ENCODE peak calls at places on chromosomes 2 and 18, in seven cellular contexts. C is WERI-Rb-1, B is BJ, Q is GM23338, Z is GM12865, S is SK-N-SH, I is pancreas. W is an unnamed sample.

GRCh38 chr2:44746367-44746766 is 195.1 kb upstream of the SIX3 start:
- DNase-seq in C (no peak), Q (no peak), I (no peak), S (no peak), B (no peak), Z (no peak), W (no peak)

GRCh38 chr2:27408601-27409320 is 630 bp downstream of the PPM1G start:
- DNase-seq in Z (peak), B (no peak), S (no peak), I (no peak), Q (peak), C (no peak), W (no peak)

GRCh38 chr2:106107509-106108131 is 86.5 kb downstream of the UXS1 start:
- DNase-seq in Q (no peak), I (no peak), C (no peak), Z (peak), B (no peak), S (no peak), W (no peak)

GRCh38 chr2:39504790-39505335 is 67.8 kb upstream of the MAP4K3 start:
- DNase-seq in S (no peak), B (peak), Q (no peak), I (no peak), Z (no peak), C (no peak), W (no peak)

GRCh38 chr2:211049321-211050018 is 493.1 kb downstream of the CPS1 start:
- DNase-seq in Q (no peak), B (no peak), Z (no peak), I (no peak), C (no peak), S (no peak), W (no peak)

GRCh38 chr2:233544079-233544690 is 22.4 kb downstream of the USP40 start:
- DNase-seq in Z (no peak), S (no peak), B (no peak), C (no peak), Q (peak), I (no peak), W (no peak)

GRCh38 chr18:58501033-58501432 is 127.9 kb downstream of the ALPK2 start:
- DNase-seq in Q (no peak), Z (peak), S (no peak), B (no peak), C (no peak), I (no peak), W (no peak)

GRCh38 chr2:189260361-189260761 is 80.8 kb upstream of the COL5A2 start:
- DNase-seq in B (no peak), Q (peak), C (no peak), S (no peak), I (no peak), Z (peak), W (peak)

GRCh38 chr2:175880-176800 is 87.7 kb downstream of the SH3YL1 start:
- DNase-seq in Q (no peak), Z (no peak), C (no peak), S (no peak), B (peak), I (no peak), W (peak)

GRCh38 chr2:142020368-142020767 is 110.4 kb downstream of the LRP1B start:
- DNase-seq in S (no peak), I (no peak), C (no peak), B (no peak), Z (no peak), Q (no peak), W (no peak)

GRCh38 chr2:21382980-21383520 is 259.3 kb downstream of the TDRD15 start:
- DNase-seq in Z (no peak), Q (no peak), S (no peak), I (no peak), C (no peak), B (no peak), W (no peak)

GRCh38 chr18:48923746-48924580 is 26.8 kb downstream of the SMAD7 start:
- DNase-seq in B (no peak), S (no peak), Q (no peak), C (no peak), I (no peak), Z (peak), W (no peak)

GRCh38 chr2:25594991-25595390 is 78.4 kb downstream of the DTNB start:
- DNase-seq in C (no peak), Z (no peak), Q (no peak), I (no peak), S (no peak), B (no peak), W (no peak)

GRCh38 chr18:6785001-6785400 is 55.5 kb downstream of the ARHGAP28 start:
- DNase-seq in B (peak), C (no peak), S (no peak), Z (no peak), I (no peak), Q (no peak), W (no peak)

GRCh38 chr2:72143441-72144356 is 4.0 kb downstream of the CYP26B1 start:
- DNase-seq in Q (peak), B (no peak), C (peak), S (peak), I (peak), Z (no peak), W (no peak)

GRCh38 chr2:20421988-20422678 is 24.7 kb upstream of the RHOB start:
- DNase-seq in I (peak), B (peak), S (no peak), C (peak), Z (no peak), Q (no peak), W (peak)

GRCh38 chr2:238009563-238009962 is 42.7 kb downstream of the UBE2F start:
- DNase-seq in Q (no peak), C (no peak), B (no peak), S (no peak), Z (no peak), I (no peak), W (no peak)

GRCh38 chr2:103667335-103667884 is 905.6 kb downstream of the TMEM182 start:
- DNase-seq in Q (no peak), I (no peak), C (no peak), S (no peak), Z (no peak), B (no peak), W (no peak)

GRCh38 chr2:166375736-166376487 is at the start of gene SCN9A:
- DNase-seq in C (peak), Q (peak), B (no peak), S (peak), Z (peak), I (peak), W (no peak)

DNA sequence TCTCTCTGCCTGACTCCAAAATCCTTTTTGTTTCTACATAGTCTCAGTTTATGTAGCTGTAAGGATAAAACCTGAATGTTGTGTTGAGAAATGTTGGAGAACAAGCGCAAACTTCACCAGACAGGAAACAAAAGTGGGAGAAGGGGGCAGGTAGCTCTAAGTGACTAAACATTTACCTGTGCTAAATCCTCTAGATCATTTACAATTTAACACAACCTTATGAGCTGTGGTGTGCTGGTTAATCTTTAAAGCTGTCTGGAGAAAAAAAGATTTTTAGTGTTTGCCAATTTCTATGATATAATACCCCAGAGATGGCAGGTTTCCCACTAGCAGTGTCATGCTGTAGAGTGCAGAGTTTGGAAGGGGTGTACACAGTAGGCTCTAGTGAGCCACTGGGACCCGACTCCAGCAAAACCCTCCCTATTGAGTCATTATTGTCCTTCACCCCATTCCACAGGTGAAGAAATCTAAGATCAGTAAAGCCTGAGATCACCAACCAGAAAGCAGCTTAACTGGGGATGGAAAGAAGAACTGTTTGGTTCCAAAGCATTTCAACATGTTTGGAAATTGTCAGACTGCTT is 992.0 kb downstream of the DCDC2C start:
- DNase-seq in C (no peak), B (no peak), Z (no peak), Q (no peak), S (no peak), I (no peak), W (no peak)
- TF ChIP-seq CTCF in C (no peak), B (no peak), Z (no peak), Q (no peak), S (no peak), I (no peak), W (no peak)

DNA sequence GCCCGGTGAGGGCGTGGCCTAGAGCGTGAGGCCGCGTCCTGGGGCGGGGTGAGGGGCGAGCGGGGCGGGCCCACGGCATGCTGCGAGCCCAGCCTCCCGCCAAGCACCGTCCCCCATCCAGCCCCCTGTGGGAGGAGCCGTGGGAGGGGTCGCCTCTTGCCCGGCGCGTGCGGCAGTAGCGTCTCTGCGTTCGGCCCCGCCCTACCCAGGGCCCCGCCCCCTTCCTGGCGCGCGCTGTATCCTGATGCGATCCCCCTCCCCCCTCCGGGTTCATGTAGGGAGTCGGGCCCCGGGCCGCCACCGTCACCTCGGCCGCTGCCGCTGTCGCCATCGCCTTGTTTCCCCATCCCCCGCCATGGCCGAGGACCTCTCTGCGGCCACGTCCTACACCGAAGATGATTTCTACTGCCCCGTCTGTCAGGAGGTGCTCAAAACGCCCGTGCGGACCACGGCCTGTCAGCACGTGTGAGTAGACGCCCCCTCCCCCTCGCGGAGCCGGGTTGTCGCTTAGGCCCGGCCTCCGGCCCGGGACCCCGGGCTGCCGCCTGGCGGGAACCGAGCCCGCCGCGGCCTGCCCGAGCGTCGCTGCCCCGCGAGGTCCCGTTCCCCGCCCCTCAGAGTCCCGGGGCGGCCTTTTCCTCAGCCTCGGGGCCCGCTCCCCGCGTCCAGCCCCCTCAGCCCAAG is 890 bp downstream of the RNF138 start:
- DNase-seq in B (peak), I (peak), C (peak), Q (peak), Z (peak), S (peak), W (peak)
- TF ChIP-seq CTCF in B (no peak), I (no peak), C (no peak), Q (no peak), Z (no peak), S (no peak), W (no peak)

DNA sequence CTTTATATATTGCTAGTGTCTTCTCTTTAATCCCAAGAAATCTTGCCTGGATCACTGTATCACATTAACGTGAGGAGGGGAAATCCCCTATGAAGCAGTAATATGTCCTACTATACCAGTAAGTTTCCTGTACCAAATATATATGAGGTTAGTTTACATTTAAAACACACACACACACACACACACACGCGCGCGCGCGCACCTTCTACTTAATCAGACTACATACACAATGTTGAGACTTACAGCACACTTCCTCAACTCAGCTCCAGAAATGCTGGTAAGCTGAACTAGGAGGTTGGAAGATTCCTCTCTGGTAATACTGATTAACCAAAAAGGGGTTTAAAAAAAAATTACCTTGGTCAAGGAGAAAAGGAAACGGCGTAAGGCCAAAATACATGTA is 49.3 kb downstream of the USP34 start:
- DNase-seq in Z (no peak), B (no peak), C (no peak), S (no peak), I (no peak), Q (no peak), W (no peak)
- TF ChIP-seq CTCF in Z (no peak), B (no peak), C (no peak), S (no peak), I (no peak), Q (no peak), W (no peak)

GRCh38 chr2:37180006-37180639 is 8.3 kb downstream of the SULT6B1 start:
- DNase-seq in Z (peak), S (no peak), B (no peak), C (no peak), Q (peak), I (no peak), W (no peak)
- TF ChIP-seq CTCF in Z (peak), S (no peak), B (no peak), C (no peak), Q (peak), I (no peak), W (no peak)

GRCh38 chr2:101197215-101197745 is 46.1 kb upstream of the TBC1D8 start:
- DNase-seq in C (no peak), I (no peak), Q (peak), B (no peak), S (peak), Z (no peak), W (no peak)
- TF ChIP-seq CTCF in C (no peak), I (no peak), Q (no peak), B (peak), S (peak), Z (no peak), W (no peak)

GRCh38 chr2:177329035-177329434 is 63.5 kb upstream of the AGPS start:
- DNase-seq in C (peak), S (no peak), Z (no peak), B (no peak), I (no peak), Q (no peak), W (no peak)

GRCh38 chr2:177332992-177333388 is 59.6 kb upstream of the AGPS start:
- DNase-seq in Z (no peak), C (no peak), Q (no peak), I (no peak), B (no peak), S (no peak), W (no peak)

GRCh38 chr2:177331446-177331997 is 61.1 kb upstream of the AGPS start:
- DNase-seq in I (no peak), Z (no peak), B (no peak), S (no peak), Q (no peak), C (no peak), W (no peak)

GRCh38 chr2:177334940-177335543 is 57.5 kb upstream of the AGPS start:
- DNase-seq in I (no peak), Q (peak), S (peak), B (no peak), Z (peak), C (peak), W (no peak)

DNA sequence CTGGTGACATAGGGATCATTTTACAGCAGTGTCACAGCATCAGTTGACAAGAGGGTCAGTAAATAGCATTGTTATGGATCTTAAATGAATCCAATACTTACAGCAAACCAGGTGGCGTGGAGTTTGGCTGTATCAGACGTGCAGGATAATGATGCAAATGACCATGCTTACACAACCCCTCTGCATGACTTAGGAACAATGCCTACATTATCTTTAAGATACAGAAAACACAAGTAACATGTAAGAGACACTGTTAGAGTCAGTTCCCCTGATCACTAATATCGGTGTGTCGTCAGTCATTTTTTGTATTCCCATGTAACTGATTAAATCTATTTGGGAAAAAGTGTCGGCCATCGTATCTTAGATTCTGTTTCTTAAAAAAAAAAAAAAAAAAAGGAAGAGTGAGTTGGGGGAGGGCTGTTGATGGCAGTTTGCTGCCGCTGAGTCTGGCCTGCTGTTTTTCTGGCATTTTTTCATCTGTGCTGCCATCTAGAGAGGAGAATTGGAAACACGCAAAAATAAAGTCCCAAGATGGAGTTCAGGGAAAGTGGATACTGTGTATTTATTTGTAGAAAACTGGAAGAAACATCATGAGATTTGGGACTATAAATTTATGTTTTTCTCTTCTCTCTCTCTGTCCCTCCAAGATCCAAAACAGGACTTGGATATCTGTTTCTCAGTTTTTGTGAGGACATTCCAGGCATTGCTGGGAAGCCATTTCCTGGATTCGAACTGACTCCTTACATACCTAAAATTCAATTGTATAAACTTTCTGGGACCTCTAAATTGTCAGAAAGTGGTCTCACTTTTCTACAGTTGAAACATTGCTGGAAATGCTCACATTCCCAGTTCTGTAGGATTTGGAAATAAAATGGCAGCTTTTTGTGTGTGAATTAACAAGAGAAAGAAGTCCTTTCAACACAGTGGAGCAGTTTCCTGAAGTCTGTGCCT is 60.3 kb upstream of the AGPS start:
- DNase-seq in C (peak), Q (peak), B (no peak), S (peak), I (no peak), Z (peak), W (peak)
- TF ChIP-seq CTCF in C (peak), Q (peak), B (peak), S (peak), I (peak), Z (peak), W (peak)

GRCh38 chr2:217966399-217967068 is 36.3 kb downstream of the TNS1 start:
- DNase-seq in B (no peak), S (no peak), Z (no peak), I (peak), C (no peak), Q (no peak), W (no peak)
- TF ChIP-seq CTCF in B (no peak), S (no peak), Z (no peak), I (no peak), C (no peak), Q (no peak), W (no peak)

DNA sequence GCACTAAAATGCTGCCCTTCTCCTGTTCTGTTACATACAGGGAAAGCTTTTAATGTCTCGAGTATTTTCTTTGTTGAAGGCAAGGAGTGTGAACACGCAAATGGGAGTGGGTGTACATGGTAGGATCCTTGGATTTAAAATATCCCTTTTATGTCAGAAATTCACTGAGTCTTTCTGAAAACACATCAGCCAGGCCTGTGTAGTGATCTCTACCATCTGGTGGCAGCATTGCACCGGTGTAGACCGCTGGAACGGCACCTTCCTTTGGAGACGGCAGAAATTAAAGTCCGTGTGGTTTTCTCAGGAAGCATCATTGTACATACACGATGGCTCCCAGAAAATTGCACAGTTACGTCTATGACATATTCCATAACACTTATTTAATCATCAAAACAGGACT is 515.8 kb downstream of the GALR1 start:
- DNase-seq in Q (peak), Z (no peak), C (peak), I (no peak), B (no peak), S (peak), W (no peak)
- TF ChIP-seq CTCF in Q (peak), Z (peak), C (peak), I (no peak), B (no peak), S (peak), W (no peak)

GRCh38 chr2:179132076-179132475 is 82.1 kb upstream of the CCDC141 start:
- DNase-seq in Q (no peak), Z (no peak), C (no peak), B (no peak), I (no peak), S (peak), W (no peak)

GRCh38 chr2:179125404-179125803 is 75.5 kb upstream of the CCDC141 start:
- DNase-seq in Z (no peak), B (no peak), S (no peak), C (no peak), I (no peak), Q (no peak), W (no peak)

GRCh38 chr2:179130560-179130959 is 80.6 kb upstream of the CCDC141 start:
- DNase-seq in Q (no peak), S (no peak), Z (no peak), B (no peak), I (no peak), C (no peak), W (no peak)

GRCh38 chr2:179124282-179124681 is 74.3 kb upstream of the CCDC141 start:
- DNase-seq in C (no peak), I (no peak), S (no peak), Z (no peak), Q (no peak), B (no peak), W (no peak)

GRCh38 chr2:179129574-179130238 is 79.8 kb upstream of the CCDC141 start:
- DNase-seq in I (no peak), B (no peak), S (peak), Q (peak), Z (peak), C (no peak), W (no peak)
- TF ChIP-seq CTCF in I (no peak), B (peak), S (peak), Q (peak), Z (peak), C (peak), W (peak)

GRCh38 chr2:74887445-74887951 is 53.6 kb downstream of the HK2 start:
- DNase-seq in B (peak), Z (no peak), C (no peak), Q (no peak), I (no peak), S (no peak), W (no peak)

GRCh38 chr2:74889159-74889558 is 55.2 kb downstream of the HK2 start:
- DNase-seq in C (no peak), Z (no peak), I (no peak), Q (no peak), B (no peak), S (no peak), W (no peak)

GRCh38 chr2:74886811-74887210 is 52.9 kb downstream of the HK2 start:
- DNase-seq in Z (peak), I (no peak), C (peak), B (no peak), Q (no peak), S (peak), W (no peak)

GRCh38 chr2:74886251-74886650 is 52.3 kb downstream of the HK2 start:
- DNase-seq in S (no peak), Z (no peak), I (no peak), B (no peak), C (no peak), Q (no peak), W (no peak)

GRCh38 chr2:74887961-74888670 is 54.2 kb downstream of the HK2 start:
- DNase-seq in S (no peak), Z (no peak), I (no peak), C (no peak), Q (no peak), B (no peak), W (no peak)
- TF ChIP-seq CTCF in S (no peak), Z (no peak), I (no peak), C (no peak), Q (no peak), B (peak), W (no peak)